ENCODE peak calls at places on chromosomes 1 and 21, in seven cellular contexts. C, J, U, F, Y, O and P are unnamed samples.

GRCh38 chr1:208201241-208201640 is 42.9 kb downstream of the PLXNA2 start:
- DNase-seq in C (peak), J (no peak), U (peak), F (peak), Y (no peak), O (peak), P (no peak)

GRCh38 chr1:1080122-1080753 is 6.1 kb upstream of the RNF223 start:
- DNase-seq in C (peak), J (peak), U (peak), F (peak), Y (peak), O (peak), P (peak)

GRCh38 chr1:22769932-22770331 is 59.3 kb downstream of the EPHB2 start:
- DNase-seq in C (no peak), J (no peak), U (no peak), F (no peak), Y (no peak), O (no peak), P (no peak)

GRCh38 chr1:229407206-229408026 is 26.5 kb downstream of the ACTA1 start:
- DNase-seq in C (no peak), J (no peak), U (no peak), F (no peak), Y (no peak), O (no peak), P (no peak)

GRCh38 chr1:16073490-16074104 is at the start of gene FAM131C:
- DNase-seq in C (no peak), J (peak), U (peak), F (no peak), Y (no peak), O (peak), P (peak)

GRCh38 chr21:44999428-44999971 is 59.7 kb downstream of the SLX9 start:
- DNase-seq in C (no peak), J (no peak), U (no peak), F (no peak), Y (no peak), O (no peak), P (no peak)

GRCh38 chr1:32256473-32257226 is 5.6 kb downstream of the LCK start:
- DNase-seq in C (no peak), J (no peak), U (no peak), F (no peak), Y (no peak), O (no peak), P (no peak)

GRCh38 chr1:29758764-29759499 is 522.6 kb downstream of the PTPRU start:
- DNase-seq in C (no peak), J (no peak), U (no peak), F (no peak), Y (no peak), O (no peak), P (no peak)

GRCh38 chr1:209590405-209590804 is 6.9 kb downstream of the CAMK1G start:
- DNase-seq in C (peak), J (no peak), U (no peak), F (no peak), Y (no peak), O (no peak), P (no peak)

GRCh38 chr1:220877348-220878095 is 1.7 kb upstream of the HLX start:
- DNase-seq in C (no peak), J (no peak), U (no peak), F (no peak), Y (no peak), O (no peak), P (peak)

GRCh38 chr1:35433714-35434113 is 123.5 kb downstream of the KIAA0319L start:
- DNase-seq in C (no peak), J (no peak), U (no peak), F (no peak), Y (no peak), O (no peak), P (no peak)

GRCh38 chr1:151718666-151719065 is 2.1 kb upstream of the CELF3 start:
- DNase-seq in C (no peak), J (no peak), U (no peak), F (no peak), Y (no peak), O (no peak), P (no peak)

GRCh38 chr1:58812468-58812867 is 28.6 kb upstream of the JUN start:
- DNase-seq in C (peak), J (no peak), U (no peak), F (no peak), Y (no peak), O (no peak), P (no peak)

GRCh38 chr1:55310517-55310927 is 95.4 kb upstream of the USP24 start:
- DNase-seq in C (peak), J (no peak), U (no peak), F (peak), Y (no peak), O (peak), P (peak)

GRCh38 chr1:4655674-4656532 is 1.5 kb downstream of the AJAP1 start:
- DNase-seq in C (no peak), J (no peak), U (no peak), F (peak), Y (peak), O (peak), P (peak)

GRCh38 chr1:152753586-152753985 is 4.2 kb upstream of the KPRP start:
- DNase-seq in C (no peak), J (no peak), U (no peak), F (no peak), Y (no peak), O (no peak), P (no peak)

GRCh38 chr1:55056632-55056992 is 17.3 kb downstream of the PCSK9 start:
- DNase-seq in C (no peak), J (no peak), U (peak), F (no peak), Y (no peak), O (no peak), P (no peak)

GRCh38 chr1:209883341-209883971 is 54.6 kb upstream of the SYT14 start:
- DNase-seq in C (peak), J (no peak), U (no peak), F (peak), Y (no peak), O (peak), P (no peak)

GRCh38 chr1:205920159-205920558 is 23.1 kb downstream of the SLC26A9 start:
- DNase-seq in C (peak), J (no peak), U (peak), F (peak), Y (peak), O (no peak), P (no peak)

GRCh38 chr1:22457356-22457755 is 5.7 kb downstream of the ZBTB40 start:
- DNase-seq in C (peak), J (no peak), U (no peak), F (peak), Y (no peak), O (no peak), P (no peak)

GRCh38 chr1:153805042-153805745 is 30.0 kb downstream of the SLC27A3 start:
- DNase-seq in C (peak), J (peak), U (peak), F (peak), Y (no peak), O (peak), P (peak)

DNA sequence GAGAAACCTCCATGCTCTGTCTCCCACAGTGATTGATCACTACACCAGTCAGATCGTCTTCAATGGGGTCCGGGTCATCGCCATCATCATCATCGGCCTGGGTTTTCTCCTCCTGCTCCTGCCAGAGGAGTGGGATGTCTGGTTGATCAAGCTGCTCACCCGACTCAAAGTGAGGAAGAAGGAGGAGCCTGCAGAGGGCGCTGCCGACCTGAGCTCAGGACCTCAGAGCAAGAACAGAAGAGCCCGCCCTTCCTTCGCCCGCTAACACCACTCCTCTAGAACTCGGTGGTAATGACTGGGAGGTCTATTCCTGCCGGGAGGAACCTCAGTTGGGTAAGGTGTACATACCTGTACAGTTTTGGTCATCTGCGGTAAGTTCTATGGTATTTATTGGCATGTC is 50.3 kb upstream of the COA6 start:
- DNase-seq in C (peak), J (peak), U (peak), F (peak), Y (no peak), O (peak), P (peak)
- TF ChIP-seq CTCF in C (peak), J (peak), U (no peak), F (peak), Y (no peak), O (peak), P (peak)

GRCh38 chr1:2645143-2645542 is 12.3 kb upstream of the MMEL1 start:
- DNase-seq in C (no peak), J (no peak), U (no peak), F (no peak), Y (no peak), O (no peak), P (no peak)

GRCh38 chr1:2645776-2646175 is 13.0 kb upstream of the MMEL1 start:
- DNase-seq in C (no peak), J (no peak), U (no peak), F (no peak), Y (no peak), O (no peak), P (no peak)

GRCh38 chr1:2644171-2644570 is 11.4 kb upstream of the MMEL1 start:
- DNase-seq in C (no peak), J (no peak), U (peak), F (no peak), Y (no peak), O (no peak), P (no peak)

GRCh38 chr1:2644591-2645101 is 11.8 kb upstream of the MMEL1 start:
- DNase-seq in C (no peak), J (no peak), U (no peak), F (no peak), Y (no peak), O (no peak), P (no peak)

GRCh38 chr1:2646837-2647236 is 14.0 kb upstream of the MMEL1 start:
- DNase-seq in C (no peak), J (no peak), U (no peak), F (no peak), Y (no peak), O (no peak), P (no peak)
- TF ChIP-seq CTCF in C (no peak), J (no peak), U (no peak), F (no peak), Y (no peak), O (no peak), P (no peak)

GRCh38 chr21:38171723-38172344 is 85.0 kb upstream of the KCNJ15 start:
- DNase-seq in C (peak), J (no peak), U (no peak), F (peak), Y (no peak), O (peak), P (no peak)
- TF ChIP-seq CTCF in C (peak), J (no peak), U (no peak), F (no peak), Y (no peak), O (peak), P (no peak)

GRCh38 chr1:203173566-203173965 is 2.1 kb downstream of the MYBPH start:
- DNase-seq in C (no peak), J (peak), U (no peak), F (no peak), Y (no peak), O (no peak), P (no peak)

GRCh38 chr1:203174324-203174985 is 1.2 kb downstream of the MYBPH start:
- DNase-seq in C (no peak), J (no peak), U (no peak), F (no peak), Y (no peak), O (no peak), P (no peak)

GRCh38 chr1:203172184-203173115 is 3.2 kb downstream of the MYBPH start:
- DNase-seq in C (peak), J (peak), U (peak), F (peak), Y (peak), O (peak), P (peak)

GRCh38 chr1:203171341-203172183 is 4.1 kb downstream of the MYBPH start:
- DNase-seq in C (no peak), J (no peak), U (no peak), F (no peak), Y (no peak), O (no peak), P (no peak)

DNA sequence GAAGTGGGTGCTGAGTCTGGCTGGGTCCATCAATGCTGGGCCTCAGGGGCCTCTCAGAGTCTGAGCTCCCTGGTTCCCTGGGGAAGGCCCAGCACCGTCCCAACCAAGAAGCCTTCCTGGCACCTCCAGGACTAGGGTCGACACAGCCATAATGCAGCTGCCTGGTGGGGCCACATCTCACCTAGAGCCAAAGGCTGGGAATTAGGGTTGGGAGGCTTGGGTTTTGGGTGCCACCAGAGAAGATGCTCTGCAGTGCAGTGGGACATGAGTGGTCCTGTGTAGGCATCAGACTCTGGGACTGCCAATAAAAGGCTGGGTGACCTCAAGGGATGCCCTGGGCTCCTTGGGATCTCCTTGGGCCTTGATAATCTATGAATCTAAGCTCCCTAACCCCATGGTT is 2.5 kb downstream of the MYBPH start:
- DNase-seq in C (no peak), J (no peak), U (no peak), F (no peak), Y (no peak), O (no peak), P (no peak)
- TF ChIP-seq CTCF in C (no peak), J (no peak), U (no peak), F (no peak), Y (no peak), O (no peak), P (no peak)

GRCh38 chr1:44653107-44653964 is 20.9 kb downstream of the TMEM53 start:
- DNase-seq in C (no peak), J (no peak), U (no peak), F (no peak), Y (no peak), O (no peak), P (no peak)
- TF ChIP-seq CTCF in C (no peak), J (no peak), U (no peak), F (no peak), Y (peak), O (peak), P (peak)